ENCODE peak calls at places on chromosome 15, in four cellular contexts. Z is GM12878, S is HepG2, D is K562. U is an unnamed sample.

GRCh38 chr15:101366853-101367252 is 71.8 kb upstream of the SNRPA1 start:
- DNase-seq in Z (no peak), S (no peak), D (no peak), U (no peak)

GRCh38 chr15:64915518-64916227 is 4.0 kb downstream of the ANKDD1A start:
- DNase-seq in Z (no peak), S (no peak), D (no peak), U (no peak)

GRCh38 chr15:85777291-85778106 is 17.2 kb downstream of the KLHL25 start:
- DNase-seq in D (no peak), S (no peak), Z (no peak), U (no peak)

GRCh38 chr15:66951976-66952375 is 113.4 kb upstream of the SMAD3 start:
- DNase-seq in D (no peak), S (no peak), Z (no peak), U (no peak)

GRCh38 chr15:91468861-91469260 is 368.8 kb downstream of the SV2B start:
- DNase-seq in S (no peak), D (no peak), Z (no peak), U (no peak)

GRCh38 chr15:39051931-39052705 is 487.5 kb upstream of the RASGRP1 start:
- DNase-seq in S (no peak), Z (no peak), D (no peak), U (no peak)

GRCh38 chr15:51493892-51494291 is 128.7 kb downstream of the DMXL2 start:
- DNase-seq in S (peak; percentile 81), D (no peak), Z (no peak), U (no peak)

GRCh38 chr15:46129145-46129544 is 494.3 kb downstream of the SQOR start:
- DNase-seq in S (no peak), Z (no peak), D (no peak), U (no peak)

GRCh38 chr15:58926823-58927222 is 6.7 kb downstream of the SLTM start:
- DNase-seq in S (no peak), D (no peak), Z (no peak), U (no peak)

GRCh38 chr15:98881526-98882517 is 125.8 kb downstream of the PGPEP1L start:
- DNase-seq in S (peak; percentile 40), Z (no peak), D (peak; percentile 50), U (no peak)

GRCh38 chr15:58520936-58521292 is 89.1 kb downstream of the LIPC start:
- DNase-seq in D (no peak), S (no peak), Z (no peak), U (no peak)

GRCh38 chr15:91824256-91824655 is 29.3 kb upstream of the SLCO3A1 start:
- DNase-seq in Z (no peak), S (no peak), D (no peak), U (no peak)

GRCh38 chr15:71411538-71412482 is 296.5 kb downstream of the THSD4 start:
- DNase-seq in Z (no peak), D (no peak), S (no peak), U (peak; percentile 98)

GRCh38 chr15:38612159-38612863 is 47.7 kb upstream of the RASGRP1 start:
- DNase-seq in D (no peak), S (no peak), Z (no peak), U (no peak)

GRCh38 chr15:76994001-76994400 is 925 bp upstream of the PSTPIP1 start:
- DNase-seq in D (no peak), Z (no peak), S (no peak), U (no peak)

GRCh38 chr15:58628206-58629057 is 121.1 kb downstream of the ADAM10 start:
- DNase-seq in Z (peak; percentile 9), D (no peak), S (no peak), U (no peak)

GRCh38 chr15:85427286-85428028 is 47.1 kb downstream of the AKAP13 start:
- DNase-seq in S (no peak), D (no peak), Z (no peak), U (no peak)

GRCh38 chr15:65333863-65334262 is 29.4 kb downstream of the RNU5B-1 start:
- DNase-seq in Z (no peak), D (no peak), S (no peak), U (no peak)

GRCh38 chr15:66115568-66116206 is 137.9 kb downstream of the MEGF11 start:
- DNase-seq in D (no peak), Z (no peak), S (no peak), U (no peak)

GRCh38 chr15:35867371-35867770 is 321.4 kb upstream of the DPH6 start:
- DNase-seq in Z (no peak), S (no peak), D (no peak), U (no peak)

GRCh38 chr15:79494392-79494909 is 62.3 kb downstream of the MINAR1 start:
- DNase-seq in D (no peak), Z (no peak), S (no peak), U (no peak)

GRCh38 chr15:100334015-100334414 is 7.8 kb downstream of the ADAMTS17 start:
- DNase-seq in D (no peak), Z (no peak), S (no peak), U (no peak)

GRCh38 chr15:99416191-99417188 is 149.3 kb upstream of the MEF2A start:
- DNase-seq in Z (no peak), S (no peak), D (no peak), U (no peak)

GRCh38 chr15:61621146-61621545 is 392.0 kb upstream of the RORA start:
- DNase-seq in D (peak; percentile 79), S (peak; percentile 6), Z (no peak), U (no peak)

GRCh38 chr15:53695365-53695764 is 64.1 kb downstream of the WDR72 start:
- DNase-seq in S (no peak), D (no peak), Z (no peak), U (no peak)

GRCh38 chr15:95990833-95991232 is 339.7 kb upstream of the NR2F2 start:
- DNase-seq in Z (peak; percentile 47), S (no peak), D (no peak), U (no peak)

GRCh38 chr15:47338771-47339170 is 378.5 kb upstream of the SEMA6D start:
- DNase-seq in Z (no peak), S (no peak), D (no peak), U (no peak)

DNA sequence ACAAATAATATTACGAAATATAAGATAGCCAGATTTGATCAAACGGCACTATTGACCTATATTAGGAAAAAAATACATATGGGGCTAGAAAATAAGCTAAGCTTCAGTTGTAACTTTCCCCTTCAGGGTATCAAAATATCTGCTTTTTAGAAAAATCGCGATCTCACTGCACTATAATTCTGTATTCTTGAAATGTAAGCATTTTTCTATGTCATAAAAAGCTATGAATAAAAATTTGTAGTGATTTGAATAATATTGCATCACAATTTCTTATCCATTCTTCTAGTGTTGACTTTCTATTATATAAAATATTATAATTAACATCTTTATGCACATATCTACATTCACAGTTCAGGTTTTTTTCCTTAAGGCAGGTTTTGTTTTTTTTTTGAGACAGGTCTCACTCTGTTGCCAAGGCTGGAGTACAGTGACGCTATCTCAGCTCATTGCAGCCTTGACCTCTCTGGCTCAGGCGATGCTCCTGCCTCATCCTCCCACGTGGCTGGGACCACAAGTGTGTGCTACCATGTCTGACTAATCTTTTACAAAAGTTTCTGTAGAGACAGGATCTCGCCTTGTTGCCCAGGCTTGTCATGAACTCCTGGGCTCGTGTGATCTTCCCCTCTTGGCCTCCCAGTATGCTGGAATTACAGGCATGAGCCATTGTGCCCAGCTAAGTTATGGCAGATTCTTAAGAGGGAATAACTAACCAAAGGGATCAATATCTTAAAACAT is 21.6 kb downstream of the EMC4 start:
- DNase-seq in D (no peak), Z (no peak), S (no peak), U (no peak)
- TF ChIP-seq MAX in D (no peak), Z (no peak), S (no peak), U (no peak)

GRCh38 chr15:63870043-63870394 is 36.3 kb upstream of the HERC1 start:
- DNase-seq in Z (no peak), D (no peak), S (no peak), U (no peak)

GRCh38 chr15:63876085-63876662 is 42.4 kb upstream of the HERC1 start:
- DNase-seq in D (no peak), Z (no peak), S (no peak), U (no peak)

GRCh38 chr15:63874616-63875015 is 40.9 kb upstream of the HERC1 start:
- DNase-seq in D (no peak), S (no peak), Z (no peak), U (no peak)

GRCh38 chr15:63870403-63871209 is 36.9 kb upstream of the HERC1 start:
- DNase-seq in Z (no peak), D (peak; percentile 70), S (peak; percentile 61), U (peak; percentile 44)

DNA sequence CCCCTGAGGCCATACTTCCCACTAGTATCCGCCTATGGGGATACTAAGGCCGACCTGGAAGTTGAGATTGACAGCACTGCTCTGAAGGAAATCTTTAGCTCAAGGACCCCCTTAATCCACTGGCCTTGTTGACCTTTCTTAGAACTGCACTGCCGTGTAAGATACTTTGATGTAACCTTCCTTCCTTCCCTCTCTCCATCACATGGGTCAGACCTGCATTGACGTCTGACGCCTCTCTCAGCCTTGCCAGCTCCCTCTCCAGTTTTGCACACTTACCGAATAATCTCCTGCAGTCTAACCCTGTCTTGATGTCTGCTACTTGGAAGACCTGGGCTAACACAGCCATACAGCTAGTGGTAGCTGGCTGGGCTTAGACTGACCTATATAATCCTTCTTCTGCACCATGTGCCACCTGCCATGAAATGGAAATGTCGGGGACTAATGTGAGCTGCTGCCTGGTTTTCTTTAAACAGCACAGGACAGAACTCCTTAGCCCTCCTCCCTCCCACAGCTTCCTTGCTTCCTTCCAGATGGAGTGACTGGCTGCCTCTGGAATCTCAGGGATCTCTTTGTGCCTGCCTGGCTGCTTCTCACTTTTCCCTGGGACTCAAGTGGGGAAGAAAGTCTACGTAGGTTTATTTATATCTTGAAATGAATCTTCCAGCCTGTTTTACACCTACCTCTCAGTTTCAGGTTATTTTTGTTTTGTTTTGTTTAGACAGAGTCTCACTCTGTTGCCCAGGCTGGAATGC is 39.2 kb upstream of the HERC1 start:
- DNase-seq in S (no peak), D (no peak), Z (no peak), U (no peak)
- TF ChIP-seq SMC3 in S (no peak), D (no peak), Z (no peak), U (no peak)

GRCh38 chr15:68584704-68585573 is 6.1 kb downstream of the CORO2B start:
- DNase-seq in Z (no peak), S (no peak), D (no peak), U (no peak)
- TF ChIP-seq POLR2AphosphoS2 in Z (no peak), S (no peak), D (no peak), U (no peak)

GRCh38 chr15:78101423-78102105 is 9.2 kb downstream of the SH2D7 start:
- DNase-seq in D (no peak), S (no peak), Z (no peak), U (no peak)
- TF ChIP-seq MAX in D (no peak), S (no peak), Z (no peak), U (no peak)

GRCh38 chr15:74889882-74890768 is at the start of gene MPI:
- DNase-seq in D (peak; percentile 91), Z (no peak), S (peak; percentile 75), U (peak; percentile 80)
- TF ChIP-seq SMC3 in D (no peak), Z (no peak), S (no peak), U (no peak)

DNA sequence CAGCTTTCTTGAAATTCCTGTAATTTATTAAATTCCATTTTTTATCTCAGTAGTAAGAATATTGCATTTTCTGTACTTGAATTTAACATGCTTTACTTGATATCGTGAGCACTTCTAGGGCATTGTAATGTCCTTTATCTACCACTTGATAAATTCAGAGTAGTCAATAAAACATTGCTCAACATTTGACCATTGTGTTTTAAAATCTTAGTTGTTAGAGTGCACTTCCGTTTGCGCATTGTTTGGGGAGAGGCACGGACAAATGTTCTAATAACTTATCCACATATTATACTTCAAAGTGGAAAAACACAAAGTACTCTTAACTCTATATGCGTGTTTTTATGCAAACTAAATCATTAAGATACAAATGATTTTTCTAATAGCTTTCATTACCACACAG is 444 bp downstream of the FAM227B start:
- DNase-seq in Z (no peak), S (no peak), D (no peak), U (peak; percentile 7)
- TF ChIP-seq POLR2AphosphoS2 in Z (no peak), S (no peak), D (no peak), U (no peak)